ENCODE peak calls at places on chromosomes 16 and 17, in four cellular contexts. R, L, F and W are unnamed samples.

GRCh38 chr16:89131783-89132182 is 38.1 kb downstream of the ACSF3 start:
- DNase-seq in R (no peak), L (peak; percentile 4), F (no peak), W (no peak)

GRCh38 chr16:69166221-69166833 is 20.6 kb upstream of the SNTB2 start:
- DNase-seq in R (peak; percentile 26), L (no peak), F (peak; percentile 37), W (no peak)

GRCh38 chr17:55237268-55237667 is 27.5 kb upstream of the HLF start:
- DNase-seq in R (no peak), L (no peak), F (no peak), W (no peak)

GRCh38 chr16:84751947-84752346 is 52.1 kb downstream of the USP10 start:
- DNase-seq in R (no peak), L (no peak), F (no peak), W (no peak)

GRCh38 chr17:2364132-2365116 is 27.1 kb downstream of the SGSM2 start:
- DNase-seq in R (peak; percentile 70), L (peak; percentile 70), F (no peak), W (peak; percentile 60)

GRCh38 chr16:72986011-72986410 is 61.9 kb downstream of the ZFHX3 start:
- DNase-seq in R (peak; percentile 90), L (peak; percentile 82), F (no peak), W (no peak)

GRCh38 chr17:13323990-13324389 is 277.7 kb downstream of the HS3ST3A1 start:
- DNase-seq in R (no peak), L (no peak), F (no peak), W (no peak)

GRCh38 chr16:85465328-85466307 is 147.5 kb upstream of the GSE1 start:
- DNase-seq in R (no peak), L (peak; percentile 87), F (no peak), W (peak; percentile 54)

GRCh38 chr16:81511371-81511770 is 66.8 kb downstream of the CMIP start:
- DNase-seq in R (no peak), L (no peak), F (no peak), W (no peak)

GRCh38 chr16:83727018-83727417 is 80.8 kb upstream of the HSBP1 start:
- DNase-seq in R (no peak), L (no peak), F (no peak), W (no peak)

GRCh38 chr17:44331249-44331760 is 6.7 kb upstream of the SLC25A39 start:
- DNase-seq in R (no peak), L (no peak), F (peak; percentile 77), W (no peak)

GRCh38 chr16:23391381-23392222 is 61.4 kb downstream of the COG7 start:
- DNase-seq in R (peak; percentile 53), L (no peak), F (no peak), W (peak; percentile 62)

GRCh38 chr16:85862476-85863383 is 36.2 kb upstream of the IRF8 start:
- DNase-seq in R (no peak), L (no peak), F (no peak), W (no peak)

GRCh38 chr16:16151315-16151714 is 72.0 kb downstream of the ABCC6 start:
- DNase-seq in R (no peak), L (no peak), F (no peak), W (no peak)

GRCh38 chr16:80569440-80570105 is 28.8 kb downstream of the DYNLRB2 start:
- DNase-seq in R (no peak), L (no peak), F (peak; percentile 40), W (no peak)

GRCh38 chr17:81336296-81336929 is 41.3 kb upstream of the SLC38A10 start:
- DNase-seq in R (no peak), L (no peak), F (no peak), W (no peak)

GRCh38 chr17:30552994-30553565 is 75.9 kb downstream of the GOSR1 start:
- DNase-seq in R (no peak), L (no peak), F (no peak), W (no peak)

GRCh38 chr16:75252049-75252864 is 833 bp upstream of the BCAR1 start:
- DNase-seq in R (peak; percentile 66), L (peak; percentile 12), F (no peak), W (no peak)
- H3K27ac ChIP-seq in R (peak overlapping the region; percentile 96), L (peak overlapping the region; percentile 98), F (no peak overlapping the region), W (peak overlapping the region; percentile 76)

GRCh38 chr17:75721463-75722011 is 278 bp downstream of the ITGB4 start:
- DNase-seq in R (no peak), L (no peak), F (no peak), W (no peak)
- TF ChIP-seq CTCF in R (no peak), L (no peak), F (no peak), W (no peak)

GRCh38 chr17:18236494-18236893 is 11.1 kb downstream of the LLGL1 start:
- DNase-seq in R (no peak), L (no peak), F (no peak), W (no peak)

GRCh38 chr17:18234853-18235380 is 9.5 kb downstream of the LLGL1 start:
- DNase-seq in R (no peak), L (no peak), F (no peak), W (no peak)

GRCh38 chr17:18237461-18237860 is 12.0 kb downstream of the LLGL1 start:
- DNase-seq in R (no peak), L (no peak), F (no peak), W (no peak)

GRCh38 chr17:18233803-18234518 is 8.5 kb downstream of the LLGL1 start:
- DNase-seq in R (no peak), L (no peak), F (no peak), W (no peak)

GRCh38 chr17:18235743-18236256 is 10.4 kb downstream of the LLGL1 start:
- DNase-seq in R (no peak), L (no peak), F (no peak), W (no peak)
- H3K27ac ChIP-seq in R (no peak overlapping the region), L (no peak overlapping the region), F (no peak overlapping the region), W (no peak overlapping the region)

DNA sequence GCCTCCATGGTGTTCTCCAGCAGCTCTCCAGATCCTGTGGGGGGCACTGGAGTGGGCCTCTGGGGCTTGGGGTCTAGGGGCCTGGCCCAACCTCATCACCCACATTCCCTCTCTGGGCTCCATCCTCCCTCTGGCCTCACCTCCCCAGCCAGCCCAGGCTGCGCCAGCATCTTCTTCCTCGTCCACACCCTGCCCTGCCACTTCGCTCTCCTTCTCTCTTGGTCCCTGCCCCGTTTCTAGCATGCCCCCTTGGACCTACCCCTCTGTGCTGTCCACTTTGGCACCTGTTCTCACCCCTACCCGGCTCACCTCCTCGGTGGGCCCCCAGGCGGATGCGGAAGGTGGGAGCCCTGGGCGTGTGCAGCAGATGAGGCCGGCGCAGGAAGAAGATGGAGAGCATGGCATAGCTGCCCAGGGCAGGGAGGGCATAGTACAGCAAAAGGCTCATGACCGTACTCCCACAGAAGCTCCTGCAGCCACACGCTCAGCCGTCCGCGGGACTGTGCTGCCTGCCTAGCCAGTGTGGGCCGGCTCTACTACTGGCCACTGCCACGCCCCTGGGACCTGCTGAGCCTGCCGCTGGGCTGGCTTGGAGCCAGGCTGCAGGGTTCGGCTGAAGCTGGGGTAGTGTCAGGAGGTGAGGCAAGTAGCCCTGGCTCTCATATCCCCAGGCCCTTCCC is at the start of gene GDPD3:
- DNase-seq in R (no peak), L (peak; percentile 56), F (no peak), W (peak; percentile 57)
- TF ChIP-seq CTCF in R (no peak), L (no peak), F (no peak), W (no peak)

GRCh38 chr17:64607862-64608565 is 54.1 kb downstream of the SMURF2 start:
- DNase-seq in R (no peak), L (no peak), F (no peak), W (no peak)

GRCh38 chr17:64611374-64611773 is 50.7 kb downstream of the SMURF2 start:
- DNase-seq in R (no peak), L (no peak), F (no peak), W (no peak)

GRCh38 chr17:64614266-64615011 is 47.7 kb downstream of the SMURF2 start:
- DNase-seq in R (no peak), L (no peak), F (no peak), W (no peak)

GRCh38 chr17:64603987-64604386 is 58.1 kb downstream of the SMURF2 start:
- DNase-seq in R (no peak), L (no peak), F (no peak), W (no peak)

DNA sequence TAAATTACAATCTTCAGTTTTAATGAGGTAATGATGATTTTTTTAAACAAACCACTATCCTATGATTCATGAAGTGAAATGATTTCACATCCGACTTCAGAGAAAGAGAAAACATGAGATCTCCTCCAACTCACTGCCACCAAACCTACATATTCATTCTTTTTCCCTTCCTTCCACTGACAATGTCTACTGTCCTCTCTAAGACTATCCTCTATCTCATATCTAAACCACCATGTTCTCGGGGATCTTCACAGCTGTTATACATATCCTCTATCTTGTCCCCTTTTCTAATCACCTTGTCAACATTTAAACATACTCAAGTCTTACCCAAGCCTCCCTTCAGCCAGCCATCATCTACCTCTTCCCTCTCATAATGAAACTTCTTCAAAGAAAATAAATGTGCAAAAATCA is 53.5 kb downstream of the SMURF2 start:
- DNase-seq in R (no peak), L (no peak), F (no peak), W (no peak)
- H3K27ac ChIP-seq in R (no peak overlapping the region), L (no peak overlapping the region), F (no peak overlapping the region), W (no peak overlapping the region)

GRCh38 chr17:65027305-65027704 is 29.2 kb downstream of the GNA13 start:
- DNase-seq in R (no peak), L (no peak), F (peak; percentile 49), W (no peak)
- TF ChIP-seq CTCF in R (no peak), L (no peak), F (peak; percentile 59), W (peak; percentile 34)